ENCODE peak calls at places on chromosomes 13 and 19, in nine cellular contexts. I is activated T-cell treated with anti-CD3 and anti-CD28 coated beads, Interleukin-2, amount 50 U/mL, for 24 hours; N is PC-3; O is stimulated activated CD4-positive, alpha-beta T cell treated with anti-CD3 and anti-CD28 coated beads, TNF-alpha, amount 100 ng/mL, for 4 hours; D is K562; M is amniotic stem cell; T is stomach; E is ascending aorta; Q is left cardiac atrium. L is an unnamed sample.
A peak's percentile ranks its signal among the peaks of the same experiment; 100 is the strongest.

GRCh38 chr19:17052439-17052838 is 22.8 kb downstream of the HAUS8 start:
- DNase-seq in I (no peak), N (peak; percentile 71), O (no peak), D (peak; percentile 48), M (peak; percentile 61), T (peak; percentile 32), E (no peak), Q (no peak), L (peak; percentile 69)

GRCh38 chr19:35783469-35784400 is 8.4 kb downstream of the ARHGAP33 start:
- DNase-seq in I (no peak), N (no peak), O (no peak), D (peak; percentile 17), M (no peak), T (no peak), E (no peak), Q (no peak), L (no peak)

GRCh38 chr13:113584870-113585671 is 518 bp downstream of the TFDP1 start:
- DNase-seq in I (peak; percentile 69), N (peak; percentile 11), O (no peak), D (peak; percentile 33), M (no peak), T (peak; percentile 24), E (peak; percentile 62), Q (no peak), L (peak; percentile 33)

GRCh38 chr13:27834095-27834494 is 41.8 kb downstream of the GSX1 start:
- DNase-seq in I (no peak), N (no peak), O (no peak), D (no peak), M (no peak), T (peak; percentile 11), E (no peak), Q (no peak), L (no peak)

GRCh38 chr13:71879129-71879535 is 12.1 kb upstream of the DACH1 start:
- DNase-seq in I (no peak), N (peak; percentile 30), O (no peak), D (peak; percentile 27), M (peak; percentile 11), T (no peak), E (no peak), Q (no peak), L (no peak)

GRCh38 chr19:2615782-2616181 is 86.7 kb downstream of the GNG7 start:
- DNase-seq in I (no peak), N (no peak), O (no peak), D (no peak), M (no peak), T (no peak), E (no peak), Q (peak; percentile 14), L (no peak)

GRCh38 chr13:64855506-64855905 is 2374.6 kb downstream of the PCDH9 start:
- DNase-seq in I (no peak), N (no peak), O (no peak), D (no peak), M (no peak), T (no peak), E (no peak), Q (no peak), L (no peak)

GRCh38 chr19:10861118-10861651 is 10.2 kb upstream of the CARM1 start:
- DNase-seq in I (peak; percentile 52), N (peak; percentile 52), O (no peak), D (peak; percentile 66), M (no peak), T (peak; percentile 58), E (no peak), Q (no peak), L (no peak)

GRCh38 chr13:21501709-21502108 is 42.6 kb upstream of the ZDHHC20 start:
- DNase-seq in I (no peak), N (no peak), O (no peak), D (no peak), M (no peak), T (no peak), E (no peak), Q (no peak), L (no peak)